ENCODE peak calls at places on chromosomes 1 and 21, in six cellular contexts. E, W, Q, N, H and R are unnamed samples.

GRCh38 chr1:201190005-201190404 is 619 bp upstream of the IGFN1 start:
- DNase-seq in E (no peak), W (no peak), Q (no peak), N (no peak), H (no peak), R (no peak)

GRCh38 chr21:38646213-38646837 is 148.0 kb upstream of the ERG start:
- DNase-seq in E (no peak), W (no peak), Q (no peak), N (peak), H (no peak), R (no peak)

GRCh38 chr1:158013840-158014520 is 20.5 kb downstream of the KIRREL1 start:
- DNase-seq in E (no peak), W (no peak), Q (no peak), N (peak), H (no peak), R (no peak)

GRCh38 chr1:207205613-207206009 is 101.6 kb downstream of the C4BPA start:
- DNase-seq in E (no peak), W (no peak), Q (no peak), N (no peak), H (no peak), R (no peak)

GRCh38 chr1:53896673-53897229 is 2.8 kb downstream of the DIO1 start:
- DNase-seq in E (no peak), W (no peak), Q (no peak), N (peak), H (peak), R (no peak)

GRCh38 chr1:17314491-17314971 is 6.5 kb downstream of the PADI4 start:
- DNase-seq in E (no peak), W (no peak), Q (no peak), N (no peak), H (no peak), R (no peak)

GRCh38 chr1:41975121-41975520 is 56.4 kb upstream of the HIVEP3 start:
- DNase-seq in E (no peak), W (no peak), Q (no peak), N (no peak), H (no peak), R (no peak)

GRCh38 chr21:27954806-27955205 is 987.9 kb upstream of the ADAMTS5 start:
- DNase-seq in E (no peak), W (no peak), Q (no peak), N (peak), H (peak), R (no peak)

GRCh38 chr1:28921286-28921869 is 7.0 kb downstream of the EPB41 start:
- DNase-seq in E (no peak), W (no peak), Q (no peak), N (no peak), H (no peak), R (no peak)

GRCh38 chr1:201766117-201766863 is 62.7 kb upstream of the IPO9 start:
- DNase-seq in E (no peak), W (no peak), Q (no peak), N (peak), H (peak), R (no peak)

GRCh38 chr1:120178799-120179419 is 2.6 kb upstream of the SEC22B start:
- DNase-seq in E (no peak), W (no peak), Q (no peak), N (peak), H (no peak), R (no peak)

GRCh38 chr1:100362821-100363466 is 10.6 kb downstream of the CDC14A start:
- DNase-seq in E (no peak), W (peak), Q (no peak), N (no peak), H (no peak), R (no peak)

GRCh38 chr1:240337795-240338194 is 246.1 kb downstream of the FMN2 start:
- DNase-seq in E (no peak), W (no peak), Q (no peak), N (peak), H (peak), R (no peak)

GRCh38 chr1:116489231-116489697 is 81.6 kb downstream of the CD58 start:
- DNase-seq in E (no peak), W (no peak), Q (no peak), N (no peak), H (no peak), R (no peak)

GRCh38 chr21:26115899-26116298 is 54.7 kb downstream of the APP start:
- DNase-seq in E (no peak), W (peak), Q (no peak), N (peak), H (no peak), R (no peak)

GRCh38 chr1:10724948-10725852 is 71.2 kb downstream of the CASZ1 start:
- DNase-seq in E (no peak), W (no peak), Q (peak), N (peak), H (peak), R (no peak)

GRCh38 chr1:209411491-209411929 is 172.0 kb upstream of the CAMK1G start:
- DNase-seq in E (no peak), W (no peak), Q (no peak), N (peak), H (no peak), R (no peak)

GRCh38 chr1:156801409-156802121 is 15.1 kb downstream of the SH2D2A start:
- DNase-seq in E (no peak), W (no peak), Q (no peak), N (peak), H (peak), R (no peak)

GRCh38 chr1:155069551-155070391 is 6.2 kb downstream of the EFNA4 start:
- DNase-seq in E (no peak), W (peak), Q (no peak), N (no peak), H (no peak), R (no peak)

GRCh38 chr21:42568834-42569731 is 55.4 kb downstream of the SLC37A1 start:
- DNase-seq in E (no peak), W (no peak), Q (peak), N (no peak), H (no peak), R (no peak)

GRCh38 chr1:1110561-1110971 is 5.3 kb downstream of the C1orf159 start:
- DNase-seq in E (no peak), W (no peak), Q (peak), N (no peak), H (no peak), R (no peak)

GRCh38 chr1:25933479-25934365 is 27.5 kb upstream of the STMN1 start:
- DNase-seq in E (no peak), W (no peak), Q (no peak), N (no peak), H (no peak), R (no peak)

GRCh38 chr1:247854899-247855545 is 2.0 kb upstream of the TRIM58 start:
- DNase-seq in E (no peak), W (no peak), Q (no peak), N (no peak), H (no peak), R (no peak)

GRCh38 chr1:1554926-1555915 is 14.8 kb upstream of the TMEM240 start:
- DNase-seq in E (no peak), W (no peak), Q (no peak), N (peak), H (peak), R (no peak)

GRCh38 chr1:27658951-27659496 is 13.0 kb downstream of the IFI6 start:
- DNase-seq in E (no peak), W (no peak), Q (no peak), N (peak), H (no peak), R (peak)

GRCh38 chr1:96815914-96816313 is 94.3 kb downstream of the PTBP2 start:
- DNase-seq in E (no peak), W (no peak), Q (no peak), N (no peak), H (no peak), R (no peak)

GRCh38 chr21:45889961-45890360 is 91.6 kb upstream of the COL6A1 start:
- DNase-seq in E (no peak), W (peak), Q (peak), N (no peak), H (no peak), R (no peak)

GRCh38 chr1:108557311-108557710 is 2.6 kb upstream of the EEIG2 start:
- DNase-seq in E (no peak), W (no peak), Q (no peak), N (no peak), H (no peak), R (no peak)